ENCODE peak calls at places on chromosomes 2 and 18, in six cellular contexts. I, W, D, C, Z and F are unnamed samples.

GRCh38 chr18:63152096-63152495 is 167.5 kb downstream of the BCL2 start:
- DNase-seq in D (no peak), I (no peak), W (no peak), Z (no peak), C (no peak), F (no peak)

GRCh38 chr2:158184556-158185343 is 83.1 kb downstream of the UPP2 start:
- DNase-seq in C (no peak), D (no peak), Z (no peak), W (no peak), I (no peak), F (no peak)

GRCh38 chr18:2310824-2311349 is 260.4 kb downstream of the METTL4 start:
- DNase-seq in Z (no peak), D (no peak), C (no peak), W (no peak), I (no peak), F (no peak)

GRCh38 chr2:228401065-228401912 is 219.8 kb upstream of the SPHKAP start:
- DNase-seq in W (no peak), C (no peak), D (peak; percentile 3), I (peak; percentile 25), Z (no peak), F (peak; percentile 58)

GRCh38 chr18:78915446-78916008 is 64.1 kb upstream of the SALL3 start:
- DNase-seq in C (no peak), W (no peak), D (no peak), I (no peak), Z (no peak), F (no peak)

GRCh38 chr2:148375214-148375613 is 269.3 kb upstream of the EPC2 start:
- DNase-seq in D (no peak), C (no peak), W (no peak), Z (no peak), I (no peak), F (no peak)

GRCh38 chr2:217225596-217225995 is 365.7 kb upstream of the TNP1 start:
- DNase-seq in Z (no peak), I (no peak), D (peak; percentile 63), C (no peak), W (no peak), F (no peak)

GRCh38 chr18:80197490-80197889 is 49.8 kb downstream of the PARD6G start:
- DNase-seq in Z (no peak), W (no peak), D (no peak), C (no peak), I (no peak), F (no peak)

GRCh38 chr2:75375646-75376582 is 176.6 kb upstream of the TACR1 start:
- DNase-seq in C (no peak), D (peak; percentile 5), Z (no peak), I (no peak), W (no peak), F (no peak)

GRCh38 chr2:181626671-181627070 is 30.2 kb downstream of the CERKL start:
- DNase-seq in Z (no peak), D (no peak), W (no peak), C (no peak), I (no peak), F (no peak)

GRCh38 chr2:172943563-172943962 is 132.1 kb upstream of the MAP3K20 start:
- DNase-seq in Z (no peak), W (no peak), I (no peak), C (no peak), D (no peak), F (peak; percentile 11)

GRCh38 chr2:15941970-15942710 is 1.8 kb downstream of the MYCN start:
- DNase-seq in Z (no peak), C (no peak), I (peak; percentile 15), D (peak; percentile 25), W (no peak), F (no peak)
- H3K4me3 ChIP-seq in Z (no peak overlapping the region), C (peak overlapping the region; percentile 28), I (no peak overlapping the region), D (peak overlapping the region; percentile 60), W (peak overlapping the region; percentile 7), F (no peak overlapping the region)

GRCh38 chr2:232843860-232844259 is 26.2 kb upstream of the SNORC start:
- DNase-seq in C (no peak), D (no peak), W (no peak), Z (no peak), I (no peak), F (no peak)
- TF ChIP-seq CTCF in C (no peak), D (peak; percentile 23), W (peak; percentile 15), Z (no peak), I (peak; percentile 9), F (no peak)

DNA sequence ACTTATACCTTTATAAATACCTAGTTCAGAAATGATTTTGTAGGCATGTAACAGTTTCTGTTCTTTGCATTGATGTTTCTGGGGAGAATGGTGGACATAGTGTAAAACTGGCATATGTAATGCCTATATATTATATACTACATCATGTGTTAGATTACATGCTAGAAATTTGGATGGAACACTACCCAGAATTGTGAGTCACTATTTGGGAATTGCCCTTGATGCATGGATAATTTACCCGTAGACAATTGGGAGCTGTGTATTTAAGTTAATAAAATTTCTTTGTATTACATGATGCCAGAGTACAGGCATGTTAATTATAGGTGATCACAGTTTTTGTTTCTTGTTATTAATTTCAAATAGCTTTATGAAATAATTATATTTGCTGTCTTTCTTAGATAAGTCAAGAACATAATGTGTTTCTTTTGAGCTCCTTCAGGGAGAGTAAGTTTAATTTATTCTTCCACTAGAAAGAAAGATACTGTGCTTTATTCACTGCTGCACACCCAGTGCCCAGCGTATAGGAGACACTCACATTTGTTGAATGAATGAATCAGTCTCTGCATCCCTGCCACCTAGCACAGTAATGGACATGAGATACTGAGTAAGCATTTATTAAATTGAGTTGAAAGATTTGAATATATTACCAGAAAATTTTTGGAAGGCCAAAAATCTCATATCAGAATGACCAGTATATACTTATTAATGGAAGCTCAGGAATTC is 16.9 kb downstream of the ACSL3 start:
- DNase-seq in I (no peak), Z (no peak), C (no peak), D (no peak), W (no peak), F (no peak)
- H3K4me3 ChIP-seq in I (no peak overlapping the region), Z (no peak overlapping the region), C (no peak overlapping the region), D (no peak overlapping the region), W (no peak overlapping the region), F (no peak overlapping the region)

DNA sequence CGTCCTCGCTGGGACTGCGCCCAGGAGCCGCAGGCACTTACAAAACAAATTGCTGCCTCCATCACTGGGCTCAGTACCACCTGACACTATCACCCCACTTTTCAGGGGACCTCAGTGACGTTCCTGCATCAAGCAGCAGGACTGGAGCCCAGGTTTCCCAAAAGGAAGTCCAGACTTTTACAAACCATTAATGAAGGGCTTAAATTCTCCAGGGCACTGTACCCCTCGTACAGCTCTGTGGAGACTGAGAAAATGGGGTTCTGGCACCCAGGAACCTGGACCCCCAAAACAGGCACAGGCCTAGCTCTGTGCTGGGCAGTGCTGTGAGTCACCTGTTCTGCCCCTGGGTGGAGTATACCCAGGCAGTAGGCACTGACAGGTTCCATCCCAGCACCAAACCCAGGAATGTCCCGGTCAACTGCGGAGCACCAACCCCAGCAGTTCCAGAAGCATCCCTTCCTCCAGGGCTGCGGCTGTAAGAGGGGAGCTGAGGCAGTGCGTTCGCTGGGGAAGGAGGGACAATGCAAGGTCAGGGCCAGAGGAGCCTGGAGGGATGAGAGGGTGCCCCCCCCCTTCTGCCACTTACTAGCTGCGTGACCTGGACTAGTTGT is 24.6 kb upstream of the NOTO start:
- DNase-seq in I (no peak), Z (no peak), W (no peak), D (no peak), C (no peak), F (no peak)
- TF ChIP-seq CTCF in I (no peak), Z (no peak), W (no peak), D (no peak), C (no peak), F (no peak)

GRCh38 chr18:12679183-12679786 is 21.4 kb upstream of the SPIRE1 start:
- DNase-seq in D (peak; percentile 77), W (no peak), Z (peak; percentile 28), I (no peak), C (no peak), F (no peak)
- H3K4me3 ChIP-seq in D (no peak overlapping the region), W (no peak overlapping the region), Z (no peak overlapping the region), I (no peak overlapping the region), C (no peak overlapping the region), F (no peak overlapping the region)